ENCODE peak calls at places on chromosome 10, in eight cellular contexts. One of them, this sample, is unnamed.

GRCh38 chr10:47376522-47377220 is 7.4 kb downstream of the ZNF488 start:
- DNase-seq in ACHN: no peak
- DNase-seq in hepatocyte: no peak
- DNase-seq in BJ: no peak
- DNase-seq in OCI-M1: no peak
- DNase-seq in hypothalamus: no peak
- DNase-seq in GF-D8: no peak
- DNase-seq in NCI-H1105 treated with DMSO at 0.1 percent for 48 hours: no peak
- DNase-seq in this sample: peak

GRCh38 chr10:5493698-5494097 is 5.7 kb downstream of the CALML5 start:
- DNase-seq in OCI-M1: no peak
- DNase-seq in GF-D8: no peak
- DNase-seq in hypothalamus: no peak
- DNase-seq in BJ: no peak
- DNase-seq in hepatocyte: no peak
- DNase-seq in ACHN: no peak
- DNase-seq in NCI-H1105 treated with DMSO at 0.1 percent for 48 hours: no peak
- DNase-seq in this sample: peak

GRCh38 chr10:69802424-69803161 is 887 bp downstream of the COL13A1 start:
- DNase-seq in hepatocyte: peak
- DNase-seq in NCI-H1105 treated with DMSO at 0.1 percent for 48 hours: no peak
- DNase-seq in GF-D8: no peak
- DNase-seq in ACHN: peak
- DNase-seq in hypothalamus: peak
- DNase-seq in BJ: no peak
- DNase-seq in OCI-M1: no peak
- DNase-seq in this sample: peak

GRCh38 chr10:126598009-126598408 is 72.5 kb downstream of the C10orf90 start:
- DNase-seq in OCI-M1: peak
- DNase-seq in GF-D8: no peak
- DNase-seq in hypothalamus: peak
- DNase-seq in NCI-H1105 treated with DMSO at 0.1 percent for 48 hours: no peak
- DNase-seq in hepatocyte: peak
- DNase-seq in BJ: no peak
- DNase-seq in ACHN: peak
- DNase-seq in this sample: peak

GRCh38 chr10:117112220-117112619 is 25.9 kb downstream of the VAX1 start:
- DNase-seq in ACHN: peak
- DNase-seq in BJ: no peak
- DNase-seq in NCI-H1105 treated with DMSO at 0.1 percent for 48 hours: no peak
- DNase-seq in hypothalamus: no peak
- DNase-seq in hepatocyte: no peak
- DNase-seq in GF-D8: no peak
- DNase-seq in OCI-M1: peak
- DNase-seq in this sample: peak

GRCh38 chr10:86775056-86775858 is 18.8 kb downstream of the BMPR1A start:
- DNase-seq in NCI-H1105 treated with DMSO at 0.1 percent for 48 hours: no peak
- DNase-seq in hypothalamus: no peak
- DNase-seq in hepatocyte: peak
- DNase-seq in BJ: no peak
- DNase-seq in GF-D8: no peak
- DNase-seq in OCI-M1: peak
- DNase-seq in ACHN: peak
- DNase-seq in this sample: no peak

GRCh38 chr10:110847351-110847750 is 24.4 kb upstream of the PDCD4 start:
- DNase-seq in BJ: no peak
- DNase-seq in OCI-M1: no peak
- DNase-seq in hypothalamus: no peak
- DNase-seq in ACHN: no peak
- DNase-seq in hepatocyte: no peak
- DNase-seq in NCI-H1105 treated with DMSO at 0.1 percent for 48 hours: no peak
- DNase-seq in GF-D8: no peak
- DNase-seq in this sample: no peak

GRCh38 chr10:104306897-104307296 is 31.4 kb downstream of the ITPRIP start:
- DNase-seq in hepatocyte: no peak
- DNase-seq in ACHN: no peak
- DNase-seq in BJ: no peak
- DNase-seq in OCI-M1: no peak
- DNase-seq in hypothalamus: no peak
- DNase-seq in GF-D8: no peak
- DNase-seq in NCI-H1105 treated with DMSO at 0.1 percent for 48 hours: no peak
- DNase-seq in this sample: no peak

GRCh38 chr10:3623746-3624145 is 161.3 kb downstream of the KLF6 start:
- DNase-seq in OCI-M1: no peak
- DNase-seq in hepatocyte: no peak
- DNase-seq in ACHN: no peak
- DNase-seq in BJ: peak
- DNase-seq in NCI-H1105 treated with DMSO at 0.1 percent for 48 hours: no peak
- DNase-seq in GF-D8: no peak
- DNase-seq in hypothalamus: no peak
- DNase-seq in this sample: no peak

GRCh38 chr10:6445671-6446278 is 134.3 kb downstream of the PRKCQ start:
- DNase-seq in ACHN: peak
- DNase-seq in NCI-H1105 treated with DMSO at 0.1 percent for 48 hours: no peak
- DNase-seq in GF-D8: no peak
- DNase-seq in BJ: peak
- DNase-seq in hepatocyte: peak
- DNase-seq in hypothalamus: peak
- DNase-seq in OCI-M1: peak
- DNase-seq in this sample: no peak

GRCh38 chr10:101052285-101052684 is 9.5 kb upstream of the KAZALD1 start:
- DNase-seq in GF-D8: no peak
- DNase-seq in NCI-H1105 treated with DMSO at 0.1 percent for 48 hours: no peak
- DNase-seq in OCI-M1: no peak
- DNase-seq in BJ: no peak
- DNase-seq in hypothalamus: no peak
- DNase-seq in ACHN: peak
- DNase-seq in hepatocyte: no peak
- DNase-seq in this sample: no peak

GRCh38 chr10:75762436-75762802 is 331.0 kb downstream of the LRMDA start:
- DNase-seq in GF-D8: no peak
- DNase-seq in NCI-H1105 treated with DMSO at 0.1 percent for 48 hours: no peak
- DNase-seq in BJ: no peak
- DNase-seq in OCI-M1: no peak
- DNase-seq in ACHN: no peak
- DNase-seq in hepatocyte: peak
- DNase-seq in hypothalamus: no peak
- DNase-seq in this sample: no peak

GRCh38 chr10:70430489-70431445 is 10.7 kb downstream of the NODAL start:
- DNase-seq in hypothalamus: peak
- DNase-seq in GF-D8: no peak
- DNase-seq in BJ: no peak
- DNase-seq in OCI-M1: no peak
- DNase-seq in ACHN: no peak
- DNase-seq in NCI-H1105 treated with DMSO at 0.1 percent for 48 hours: no peak
- DNase-seq in hepatocyte: peak
- DNase-seq in this sample: no peak

GRCh38 chr10:72925951-72926465 is 28.6 kb downstream of the PLA2G12B start:
- DNase-seq in hepatocyte: no peak
- DNase-seq in NCI-H1105 treated with DMSO at 0.1 percent for 48 hours: no peak
- DNase-seq in OCI-M1: no peak
- DNase-seq in BJ: no peak
- DNase-seq in hypothalamus: no peak
- DNase-seq in ACHN: no peak
- DNase-seq in GF-D8: no peak
- DNase-seq in this sample: no peak

GRCh38 chr10:113709221-113709838 is 29.6 kb downstream of the CASP7 start:
- DNase-seq in ACHN: peak
- DNase-seq in GF-D8: no peak
- DNase-seq in BJ: peak
- DNase-seq in NCI-H1105 treated with DMSO at 0.1 percent for 48 hours: peak
- DNase-seq in OCI-M1: no peak
- DNase-seq in hepatocyte: peak
- DNase-seq in hypothalamus: no peak
- DNase-seq in this sample: peak

GRCh38 chr10:15237351-15237750 is 68.9 kb upstream of the NMT2 start:
- DNase-seq in hypothalamus: no peak
- DNase-seq in OCI-M1: no peak
- DNase-seq in GF-D8: no peak
- DNase-seq in NCI-H1105 treated with DMSO at 0.1 percent for 48 hours: no peak
- DNase-seq in hepatocyte: no peak
- DNase-seq in BJ: no peak
- DNase-seq in ACHN: peak
- DNase-seq in this sample: no peak

GRCh38 chr10:109587366-109587765 is 335.9 kb downstream of the XPNPEP1 start:
- DNase-seq in ACHN: no peak
- DNase-seq in hepatocyte: no peak
- DNase-seq in OCI-M1: no peak
- DNase-seq in NCI-H1105 treated with DMSO at 0.1 percent for 48 hours: peak
- DNase-seq in BJ: no peak
- DNase-seq in hypothalamus: no peak
- DNase-seq in GF-D8: no peak
- DNase-seq in this sample: peak

GRCh38 chr10:97365761-97366351 is 31.3 kb upstream of the FRAT2 start:
- DNase-seq in ACHN: no peak
- DNase-seq in hepatocyte: no peak
- DNase-seq in NCI-H1105 treated with DMSO at 0.1 percent for 48 hours: no peak
- DNase-seq in GF-D8: peak
- DNase-seq in BJ: no peak
- DNase-seq in OCI-M1: peak
- DNase-seq in hypothalamus: no peak
- DNase-seq in this sample: no peak

GRCh38 chr10:16835223-16835622 is 18.0 kb upstream of the RSU1 start:
- DNase-seq in GF-D8: no peak
- DNase-seq in OCI-M1: no peak
- DNase-seq in BJ: no peak
- DNase-seq in hepatocyte: no peak
- DNase-seq in ACHN: no peak
- DNase-seq in hypothalamus: no peak
- DNase-seq in NCI-H1105 treated with DMSO at 0.1 percent for 48 hours: no peak
- DNase-seq in this sample: no peak

GRCh38 chr10:21047511-21047910 is 150.4 kb upstream of the NEBL start:
- DNase-seq in BJ: no peak
- DNase-seq in ACHN: no peak
- DNase-seq in GF-D8: no peak
- DNase-seq in hypothalamus: no peak
- DNase-seq in NCI-H1105 treated with DMSO at 0.1 percent for 48 hours: no peak
- DNase-seq in hepatocyte: no peak
- DNase-seq in OCI-M1: no peak
- DNase-seq in this sample: no peak

GRCh38 chr10:93062499-93063216 is 2.1 kb downstream of the CYP26C1 start:
- DNase-seq in hypothalamus: no peak
- DNase-seq in NCI-H1105 treated with DMSO at 0.1 percent for 48 hours: no peak
- DNase-seq in BJ: no peak
- DNase-seq in GF-D8: no peak
- DNase-seq in hepatocyte: peak
- DNase-seq in OCI-M1: no peak
- DNase-seq in ACHN: peak
- DNase-seq in this sample: no peak